ENCODE peak calls at places on chromosomes 7 and 10, in seven cellular contexts. O, D, S, E, H, A and V are unnamed samples.

GRCh38 chr10:90975096-90975495 is 54.2 kb upstream of the ANKRD1 start:
- DNase-seq in O (no peak), D (no peak), S (no peak), E (no peak), H (no peak), A (no peak), V (no peak)

GRCh38 chr7:65980478-65981250 is 1.3 kb downstream of the GUSB start:
- DNase-seq in O (no peak), D (peak; percentile 59), S (peak; percentile 45), E (no peak), H (peak; percentile 30), A (peak; percentile 55), V (no peak)

GRCh38 chr7:25578991-25579687 is 350.9 kb upstream of the NPVF start:
- DNase-seq in O (no peak), D (no peak), S (no peak), E (no peak), H (no peak), A (no peak), V (no peak)

GRCh38 chr7:7569113-7569527 is 2.4 kb downstream of the MIOS start:
- DNase-seq in O (no peak), D (peak; percentile 53), S (no peak), E (no peak), H (no peak), A (no peak), V (no peak)

GRCh38 chr10:73589538-73590126 is 1.5 kb downstream of the USP54 start:
- DNase-seq in O (no peak), D (no peak), S (peak; percentile 65), E (no peak), H (peak; percentile 14), A (no peak), V (no peak)

GRCh38 chr10:72503694-72504438 is 122.0 kb downstream of the MICU1 start:
- DNase-seq in O (no peak), D (no peak), S (no peak), E (no peak), H (no peak), A (no peak), V (no peak)

GRCh38 chr10:127556911-127557310 is 7.8 kb downstream of the NPS start:
- DNase-seq in O (no peak), D (no peak), S (no peak), E (no peak), H (peak; percentile 25), A (no peak), V (no peak)

GRCh38 chr10:72461085-72461484 is 106.4 kb upstream of the DNAJB12 start:
- DNase-seq in O (no peak), D (no peak), S (no peak), E (no peak), H (no peak), A (no peak), V (no peak)

GRCh38 chr10:93977442-93977841 is 16.3 kb upstream of the PLCE1 start:
- DNase-seq in O (no peak), D (no peak), S (no peak), E (no peak), H (no peak), A (no peak), V (no peak)

GRCh38 chr7:97770845-97771244 is 39.0 kb downstream of the TAC1 start:
- DNase-seq in O (no peak), D (no peak), S (no peak), E (no peak), H (peak; percentile 9), A (no peak), V (no peak)

GRCh38 chr7:117837841-117838240 is 35.4 kb downstream of the CTTNBP2 start:
- DNase-seq in O (no peak), D (peak; percentile 20), S (no peak), E (no peak), H (no peak), A (no peak), V (no peak)

GRCh38 chr7:23598321-23598720 is 1.1 kb downstream of the CCDC126 start:
- DNase-seq in O (no peak), D (no peak), S (no peak), E (no peak), H (no peak), A (no peak), V (no peak)

GRCh38 chr7:70470751-70471150 is 661.2 kb upstream of the GALNT17 start:
- DNase-seq in O (no peak), D (no peak), S (no peak), E (no peak), H (no peak), A (no peak), V (no peak)

GRCh38 chr7:95915731-95916130 is 143.4 kb downstream of the DYNC1I1 start:
- DNase-seq in O (no peak), D (no peak), S (no peak), E (no peak), H (peak; percentile 2), A (no peak), V (no peak)

GRCh38 chr10:114956466-114956865 is 18.5 kb downstream of the TRUB1 start:
- DNase-seq in O (no peak), D (no peak), S (no peak), E (no peak), H (peak; percentile 22), A (no peak), V (no peak)

GRCh38 chr7:131970602-131971001 is 414.2 kb upstream of the PODXL start:
- DNase-seq in O (no peak), D (no peak), S (no peak), E (no peak), H (no peak), A (no peak), V (no peak)

GRCh38 chr10:77601488-77601887 is 36.1 kb downstream of the KCNMA1 start:
- DNase-seq in O (no peak), D (no peak), S (no peak), E (no peak), H (peak; percentile 46), A (no peak), V (no peak)

GRCh38 chr10:21495002-21495685 is 30.3 kb downstream of the SKIDA1 start:
- DNase-seq in O (no peak), D (no peak), S (no peak), E (no peak), H (no peak), A (no peak), V (no peak)

GRCh38 chr10:121975295-121976086 is 474 bp upstream of the NSMCE4A start:
- DNase-seq in O (no peak), D (no peak), S (no peak), E (no peak), H (no peak), A (no peak), V (no peak)

GRCh38 chr10:121974019-121974534 is 940 bp downstream of the NSMCE4A start:
- DNase-seq in O (no peak), D (no peak), S (no peak), E (no peak), H (no peak), A (no peak), V (no peak)

GRCh38 chr10:121976607-121977006 is 1.6 kb upstream of the NSMCE4A start:
- DNase-seq in O (no peak), D (no peak), S (no peak), E (no peak), H (no peak), A (no peak), V (no peak)

GRCh38 chr10:121978511-121978910 is 3.5 kb upstream of the NSMCE4A start:
- DNase-seq in O (no peak), D (no peak), S (no peak), E (no peak), H (no peak), A (no peak), V (no peak)

GRCh38 chr10:121974535-121975294 is at the start of gene NSMCE4A:
- DNase-seq in O (no peak), D (peak; percentile 5), S (peak; percentile 49), E (peak; percentile 80), H (peak; percentile 88), A (peak; percentile 84), V (no peak)
- H3K4me3 ChIP-seq in O (peak within 1 kb of the TSS; percentile 53), D (peak within 1 kb of the TSS; percentile 95), S (peak within 1 kb of the TSS; percentile 80), E (peak within 1 kb of the TSS; percentile 76), H (peak within 1 kb of the TSS; percentile 92), A (peak within 1 kb of the TSS; percentile 86), V (peak within 1 kb of the TSS; percentile 78)

GRCh38 chr10:24962998-24963397 is 10.6 kb upstream of the PRTFDC1 start:
- DNase-seq in O (no peak), D (no peak), S (no peak), E (no peak), H (peak; percentile 43), A (no peak), V (no peak)

GRCh38 chr10:24963646-24964045 is 11.2 kb upstream of the PRTFDC1 start:
- DNase-seq in O (no peak), D (no peak), S (no peak), E (no peak), H (no peak), A (no peak), V (no peak)

GRCh38 chr10:24961582-24961981 is 9.2 kb upstream of the PRTFDC1 start:
- DNase-seq in O (no peak), D (no peak), S (no peak), E (no peak), H (no peak), A (no peak), V (no peak)

GRCh38 chr10:24957624-24958435 is 5.4 kb upstream of the PRTFDC1 start:
- DNase-seq in O (peak; percentile 82), D (no peak), S (no peak), E (no peak), H (peak; percentile 94), A (no peak), V (peak; percentile 89)

GRCh38 chr10:24958701-24959392 is 6.4 kb upstream of the PRTFDC1 start:
- DNase-seq in O (no peak), D (no peak), S (peak; percentile 73), E (no peak), H (peak; percentile 64), A (no peak), V (no peak)
- H3K4me3 ChIP-seq in O (no peak overlapping the region), D (no peak overlapping the region), S (peak overlapping the region; percentile 44), E (no peak overlapping the region), H (peak overlapping the region; percentile 54), A (no peak overlapping the region), V (no peak overlapping the region)

GRCh38 chr10:15719062-15719898 is 442 bp downstream of the ITGA8 start:
- DNase-seq in O (no peak), D (no peak), S (no peak), E (peak; percentile 34), H (peak; percentile 44), A (no peak), V (no peak)
- H3K4me3 ChIP-seq in O (peak overlapping the region; percentile 36), D (no peak overlapping the region), S (peak overlapping the region; percentile 57), E (peak overlapping the region; percentile 48), H (peak overlapping the region; percentile 60), A (no peak overlapping the region), V (peak overlapping the region; percentile 51)

GRCh38 chr7:40977533-40977932 is 725.4 kb downstream of the INHBA start:
- DNase-seq in O (no peak), D (no peak), S (no peak), E (no peak), H (no peak), A (no peak), V (no peak)
- H3K4me3 ChIP-seq in O (no peak overlapping the region), D (no peak overlapping the region), S (no peak overlapping the region), E (no peak overlapping the region), H (no peak overlapping the region), A (no peak overlapping the region), V (no peak overlapping the region)